ENCODE peak calls at places on chromosome 6, in four cellular contexts. One of them, this sample, is unnamed.

GRCh38 chr6:45586216-45587171 is 208.8 kb upstream of the SUPT3H start:
- DNase-seq in GM12878: no peak
- DNase-seq in HepG2: no peak
- DNase-seq in K562: no peak
- DNase-seq in this sample: no peak

GRCh38 chr6:161608771-161609170 is 334.9 kb upstream of the AGPAT4 start:
- DNase-seq in GM12878: no peak
- DNase-seq in HepG2: no peak
- DNase-seq in K562: no peak
- DNase-seq in this sample: no peak

GRCh38 chr6:134994431-134994830 is 44.5 kb upstream of the ALDH8A1 start:
- DNase-seq in GM12878: no peak
- DNase-seq in HepG2: no peak
- DNase-seq in K562: no peak
- DNase-seq in this sample: no peak

GRCh38 chr6:105545947-105546710 is 143.2 kb upstream of the PREP start:
- DNase-seq in GM12878: no peak
- DNase-seq in HepG2: no peak
- DNase-seq in K562: no peak
- DNase-seq in this sample: no peak

GRCh38 chr6:24504642-24505586 is 10.1 kb downstream of the ALDH5A1 start:
- DNase-seq in GM12878: no peak
- DNase-seq in HepG2: peak
- DNase-seq in K562: no peak
- DNase-seq in this sample: no peak

GRCh38 chr6:111921108-111921507 is 47.9 kb upstream of the FYN start:
- DNase-seq in GM12878: no peak
- DNase-seq in HepG2: no peak
- DNase-seq in K562: no peak
- DNase-seq in this sample: peak

GRCh38 chr6:16196260-16196914 is 42.0 kb upstream of the GMPR start:
- DNase-seq in GM12878: no peak
- DNase-seq in HepG2: no peak
- DNase-seq in K562: no peak
- DNase-seq in this sample: no peak

GRCh38 chr6:140003217-140003616 is 628.8 kb upstream of the CITED2 start:
- DNase-seq in GM12878: no peak
- DNase-seq in HepG2: no peak
- DNase-seq in K562: no peak
- DNase-seq in this sample: no peak

GRCh38 chr6:170174124-170174770 is 116.6 kb downstream of the DLL1 start:
- DNase-seq in GM12878: no peak
- DNase-seq in HepG2: no peak
- DNase-seq in K562: no peak
- DNase-seq in this sample: no peak

GRCh38 chr6:22667855-22668254 is 98.5 kb downstream of the HDGFL1 start:
- DNase-seq in GM12878: no peak
- DNase-seq in HepG2: peak
- DNase-seq in K562: no peak
- DNase-seq in this sample: no peak

GRCh38 chr6:108831104-108831503 is 17.1 kb upstream of the ARMC2 start:
- DNase-seq in GM12878: no peak
- DNase-seq in HepG2: no peak
- DNase-seq in K562: no peak
- DNase-seq in this sample: no peak

GRCh38 chr6:79617521-79617941 is 13.6 kb upstream of the SH3BGRL2 start:
- DNase-seq in GM12878: no peak
- DNase-seq in HepG2: peak
- DNase-seq in K562: no peak
- DNase-seq in this sample: no peak

GRCh38 chr6:108588586-108588985 is 27.9 kb downstream of the FOXO3 start:
- DNase-seq in GM12878: no peak
- DNase-seq in HepG2: no peak
- DNase-seq in K562: no peak
- DNase-seq in this sample: no peak

GRCh38 chr6:42050011-42050896 is at the start of gene TAF8:
- DNase-seq in GM12878: peak
- DNase-seq in HepG2: peak
- DNase-seq in K562: peak
- DNase-seq in this sample: peak

GRCh38 chr6:87722831-87723726 is 21.0 kb upstream of the AKIRIN2 start:
- DNase-seq in GM12878: peak
- DNase-seq in HepG2: peak
- DNase-seq in K562: peak
- DNase-seq in this sample: peak

GRCh38 chr6:96899599-96899998 is 1.9 kb upstream of the NDUFAF4 start:
- DNase-seq in GM12878: no peak
- DNase-seq in HepG2: no peak
- DNase-seq in K562: no peak
- DNase-seq in this sample: no peak

GRCh38 chr6:47157063-47157462 is 114.9 kb upstream of the ADGRF1 start:
- DNase-seq in GM12878: no peak
- DNase-seq in HepG2: peak
- DNase-seq in K562: no peak
- DNase-seq in this sample: no peak

GRCh38 chr6:163950159-163950558 is 535.6 kb downstream of the QKI start:
- DNase-seq in GM12878: no peak
- DNase-seq in HepG2: no peak
- DNase-seq in K562: no peak
- DNase-seq in this sample: no peak

GRCh38 chr6:25576920-25577319 is 75.1 kb upstream of the SCGN start:
- DNase-seq in GM12878: no peak
- DNase-seq in HepG2: no peak
- DNase-seq in K562: no peak
- DNase-seq in this sample: no peak

GRCh38 chr6:138404666-138405337 is 779 bp downstream of the HEBP2 start:
- DNase-seq in GM12878: no peak
- DNase-seq in HepG2: no peak
- DNase-seq in K562: peak
- DNase-seq in this sample: peak

GRCh38 chr6:36833182-36833789 is 6.0 kb downstream of the CPNE5 start:
- DNase-seq in GM12878: no peak
- DNase-seq in HepG2: no peak
- DNase-seq in K562: no peak
- DNase-seq in this sample: no peak

GRCh38 chr6:34568341-34568680 is 12.2 kb upstream of the SPDEF start:
- DNase-seq in GM12878: no peak
- DNase-seq in HepG2: no peak
- DNase-seq in K562: no peak
- DNase-seq in this sample: no peak

DNA sequence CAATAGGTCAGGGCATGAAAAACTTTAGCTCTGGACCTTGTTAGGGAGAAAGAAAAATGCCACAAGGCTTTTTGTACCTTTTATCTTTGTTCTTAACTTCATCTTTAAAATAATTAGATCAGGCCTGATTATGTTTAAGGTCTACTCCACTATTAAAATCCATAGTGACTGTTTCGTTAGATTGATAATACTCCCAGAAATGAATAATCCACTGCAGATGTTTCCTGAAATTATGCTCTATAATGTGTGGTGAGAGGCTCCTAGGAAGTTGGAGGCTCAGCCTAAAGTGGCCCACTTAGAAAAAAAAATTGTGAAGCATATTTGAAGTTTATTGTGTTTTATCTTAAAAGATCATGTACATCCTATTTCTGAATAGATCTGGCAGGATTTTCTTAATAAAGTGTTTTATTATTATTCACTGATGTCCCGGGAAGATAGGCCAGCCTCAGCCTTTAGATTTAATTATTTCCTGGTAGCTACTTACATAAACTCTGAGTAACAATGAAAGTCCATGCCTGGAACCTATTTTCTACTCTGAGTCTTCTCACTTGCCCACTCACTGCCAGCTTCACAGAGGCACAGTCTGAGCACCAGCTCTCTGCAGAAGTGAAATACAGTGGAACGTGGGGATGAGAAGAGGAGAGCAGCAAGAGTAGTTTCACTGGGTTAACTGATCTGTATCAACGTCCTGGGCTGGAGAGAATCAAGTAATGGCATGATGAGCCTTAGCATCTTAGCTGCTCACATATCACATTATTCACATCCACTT is 126.8 kb upstream of the TMEM170B start:
- DNase-seq in GM12878: peak
- DNase-seq in HepG2: no peak
- DNase-seq in K562: no peak
- DNase-seq in this sample: no peak
- TF ChIP-seq ETV6 in GM12878: no peak
- TF ChIP-seq ETV6 in HepG2: no peak
- TF ChIP-seq ETV6 in K562: no peak
- TF ChIP-seq ETV6 in this sample: no peak

DNA sequence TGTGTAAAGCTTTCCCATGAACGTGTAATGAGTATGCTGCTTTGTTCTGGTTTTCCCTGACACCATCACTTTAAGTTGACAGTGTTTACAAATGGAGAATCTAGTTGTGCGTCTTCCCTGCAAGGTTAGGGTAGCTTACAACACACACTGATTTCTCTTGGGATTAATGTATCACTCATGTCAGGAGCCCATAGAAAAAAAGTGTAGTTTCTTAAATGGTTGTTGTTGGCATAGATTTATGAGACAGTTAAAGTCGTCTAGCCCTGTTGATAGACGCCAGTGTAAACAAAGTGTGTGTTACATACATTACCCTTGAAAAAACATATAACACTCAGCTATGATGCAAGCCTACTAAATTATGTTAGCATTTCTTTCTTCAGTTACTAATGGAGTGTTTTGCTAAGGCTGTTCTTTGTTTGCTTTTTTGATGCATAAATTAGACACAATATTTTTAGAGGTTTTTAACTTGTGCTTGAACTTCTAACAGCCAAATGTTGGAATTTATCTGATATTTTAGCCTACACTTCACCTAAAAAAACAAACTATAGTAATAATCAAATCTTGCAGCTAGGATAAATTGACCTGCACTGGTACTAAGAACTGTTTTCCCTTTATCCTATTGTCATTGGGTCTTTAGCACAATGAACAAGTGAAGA is 88.6 kb downstream of the RNF217 start:
- DNase-seq in GM12878: no peak
- DNase-seq in HepG2: no peak
- DNase-seq in K562: no peak
- DNase-seq in this sample: no peak
- TF ChIP-seq ETV6 in GM12878: no peak
- TF ChIP-seq ETV6 in HepG2: no peak
- TF ChIP-seq ETV6 in K562: no peak
- TF ChIP-seq ETV6 in this sample: no peak

DNA sequence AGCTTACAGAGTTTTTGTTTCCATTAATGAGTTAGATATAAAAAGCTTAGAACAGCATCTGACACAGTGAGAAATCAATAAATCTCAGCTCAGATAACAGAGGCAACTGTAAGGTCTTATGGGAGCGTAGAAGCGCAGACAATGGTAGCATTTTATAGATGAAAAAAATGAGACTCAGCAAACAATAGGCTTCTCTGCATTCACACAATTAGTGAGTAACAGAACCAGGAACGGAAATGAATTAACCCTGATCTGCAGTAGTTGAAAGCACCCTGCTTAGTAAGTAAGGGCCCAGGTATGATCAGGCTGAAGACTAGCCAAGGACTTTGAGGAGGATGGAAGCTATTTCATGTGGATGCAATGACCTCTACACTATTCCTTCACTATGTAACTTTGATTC is 147.2 kb upstream of the EYA4 start:
- DNase-seq in GM12878: no peak
- DNase-seq in HepG2: no peak
- DNase-seq in K562: no peak
- DNase-seq in this sample: no peak
- TF ChIP-seq ETV6 in GM12878: no peak
- TF ChIP-seq ETV6 in HepG2: no peak
- TF ChIP-seq ETV6 in K562: no peak
- TF ChIP-seq ETV6 in this sample: no peak

DNA sequence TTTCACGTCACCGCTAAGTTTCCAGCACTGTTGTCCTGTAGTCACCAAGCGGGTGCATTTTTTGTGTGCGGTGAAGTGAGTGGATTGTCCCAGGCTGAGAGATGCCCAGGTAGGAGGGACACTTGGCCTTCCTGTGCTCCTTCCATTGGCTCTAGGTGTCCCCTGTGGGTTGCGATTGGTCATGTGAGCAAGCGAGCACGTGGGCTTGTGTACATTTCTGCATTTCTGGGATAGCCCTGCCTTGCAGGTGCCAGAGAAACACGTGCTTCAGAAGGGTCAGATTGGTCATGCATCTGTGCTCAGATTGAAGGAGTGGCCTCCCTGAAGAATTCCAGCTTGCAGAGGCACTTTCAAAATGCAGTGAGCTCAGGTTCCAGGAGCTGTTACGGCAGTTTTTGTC is 78.9 kb upstream of the AKAP12 start:
- DNase-seq in GM12878: no peak
- DNase-seq in HepG2: peak
- DNase-seq in K562: no peak
- DNase-seq in this sample: no peak
- TF ChIP-seq ETV6 in GM12878: no peak
- TF ChIP-seq ETV6 in HepG2: no peak
- TF ChIP-seq ETV6 in K562: no peak
- TF ChIP-seq ETV6 in this sample: no peak

DNA sequence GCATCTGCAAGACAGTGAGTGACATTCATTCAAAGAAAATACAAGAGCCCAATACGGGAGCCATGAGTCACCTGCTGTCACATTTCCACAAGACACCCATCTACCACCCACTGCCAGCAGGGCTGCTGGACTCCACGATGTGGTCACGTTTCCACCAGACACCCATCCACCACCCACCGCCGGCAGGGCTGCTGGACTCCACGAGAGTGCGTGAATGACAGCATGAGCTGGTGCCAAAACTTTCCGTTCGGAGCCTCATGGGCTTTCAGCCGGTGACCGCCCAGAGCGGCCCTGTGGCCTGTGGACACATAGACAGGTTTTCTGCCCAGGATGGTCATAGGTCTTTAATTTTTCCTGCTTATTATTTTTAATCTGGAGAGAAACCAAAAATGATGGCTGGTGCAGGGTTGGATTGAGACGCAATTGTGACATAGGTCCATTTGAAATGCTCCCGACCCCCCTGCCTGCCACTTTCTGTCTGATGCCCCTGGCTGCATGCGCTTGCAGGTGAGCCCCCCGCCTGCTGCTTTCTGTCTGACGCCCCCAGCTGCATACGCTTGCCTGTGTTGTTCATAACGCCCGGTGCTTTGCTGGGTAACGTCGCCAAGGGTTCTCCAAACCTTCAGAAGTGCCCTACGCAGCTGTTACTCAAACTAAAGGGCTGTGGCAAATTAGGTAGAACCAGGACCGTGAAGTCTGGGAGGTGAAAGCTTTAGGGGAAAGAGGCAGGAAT is 59.1 kb upstream of the SMOC2 start:
- DNase-seq in GM12878: no peak
- DNase-seq in HepG2: no peak
- DNase-seq in K562: no peak
- DNase-seq in this sample: no peak
- TF ChIP-seq ETV6 in GM12878: no peak
- TF ChIP-seq ETV6 in HepG2: no peak
- TF ChIP-seq ETV6 in K562: no peak
- TF ChIP-seq ETV6 in this sample: no peak

DNA sequence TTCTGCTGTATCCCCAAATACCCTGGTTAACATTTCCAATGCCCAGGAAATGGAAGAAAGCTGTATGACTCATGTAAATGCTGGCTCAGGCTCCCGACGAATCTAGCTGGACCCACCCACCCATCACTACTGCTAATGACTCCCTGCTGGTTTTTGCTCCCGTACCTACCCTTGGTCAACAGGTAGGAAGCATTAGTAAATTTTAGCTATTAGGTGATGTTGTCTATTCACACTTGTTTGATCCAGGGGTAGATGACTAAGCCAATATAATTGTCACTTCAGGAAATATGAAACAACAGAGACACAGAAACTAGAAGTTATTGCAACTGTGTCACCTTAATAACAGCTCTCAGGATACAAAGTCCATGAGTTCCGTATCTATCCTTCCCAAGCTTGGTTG is 94.4 kb upstream of the BEND6 start:
- DNase-seq in GM12878: no peak
- DNase-seq in HepG2: no peak
- DNase-seq in K562: no peak
- DNase-seq in this sample: no peak
- TF ChIP-seq ETV6 in GM12878: no peak
- TF ChIP-seq ETV6 in HepG2: no peak
- TF ChIP-seq ETV6 in K562: no peak
- TF ChIP-seq ETV6 in this sample: no peak

This sample was measured in WTC11.